ENCODE peak calls at places on chromosomes 12 and 14, in nine cellular contexts. One of them, this sample, is unnamed.
A peak's percentile ranks its signal among the peaks of the same experiment; 100 is the strongest.

GRCh38 chr14:89185919-89186849 is 230.8 kb downstream of the FOXN3 start:
- DNase-seq in stomach: no peak
- DNase-seq in testis: no peak
- DNase-seq in mesenchymal stem cell: peak; percentile 75
- DNase-seq in PC-3: peak; percentile 97
- DNase-seq in ascending aorta: no peak
- DNase-seq in NT2/D1: no peak
- DNase-seq in uterus: peak; percentile 48
- DNase-seq in HCT116: peak; percentile 73
- DNase-seq in this sample: no peak

GRCh38 chr12:92953747-92954146 is 24.7 kb upstream of the EEA1 start:
- DNase-seq in stomach: no peak
- DNase-seq in testis: no peak
- DNase-seq in mesenchymal stem cell: no peak
- DNase-seq in PC-3: no peak
- DNase-seq in ascending aorta: no peak
- DNase-seq in NT2/D1: no peak
- DNase-seq in uterus: no peak
- DNase-seq in HCT116: no peak
- DNase-seq in this sample: no peak

GRCh38 chr12:52826611-52827498 is 7.3 kb downstream of the KRT79 start:
- DNase-seq in stomach: no peak
- DNase-seq in testis: no peak
- DNase-seq in mesenchymal stem cell: no peak
- DNase-seq in PC-3: no peak
- DNase-seq in ascending aorta: no peak
- DNase-seq in NT2/D1: peak; percentile 46
- DNase-seq in uterus: no peak
- DNase-seq in HCT116: no peak
- DNase-seq in this sample: no peak

GRCh38 chr14:23525611-23526010 is 26.0 kb downstream of the ZFHX2 start:
- DNase-seq in stomach: no peak
- DNase-seq in testis: no peak
- DNase-seq in mesenchymal stem cell: no peak
- DNase-seq in PC-3: no peak
- DNase-seq in ascending aorta: no peak
- DNase-seq in NT2/D1: no peak
- DNase-seq in uterus: no peak
- DNase-seq in HCT116: no peak
- DNase-seq in this sample: no peak

GRCh38 chr12:4278582-4278939 is 5.0 kb downstream of the CCND2 start:
- DNase-seq in stomach: no peak
- DNase-seq in testis: peak; percentile 45
- DNase-seq in mesenchymal stem cell: peak; percentile 21
- DNase-seq in PC-3: no peak
- DNase-seq in ascending aorta: no peak
- DNase-seq in NT2/D1: no peak
- DNase-seq in uterus: no peak
- DNase-seq in HCT116: no peak
- DNase-seq in this sample: no peak

GRCh38 chr14:22517117-22517720 is 71.8 kb downstream of the DAD1 start:
- DNase-seq in stomach: no peak
- DNase-seq in testis: no peak
- DNase-seq in mesenchymal stem cell: no peak
- DNase-seq in PC-3: no peak
- DNase-seq in ascending aorta: no peak
- DNase-seq in NT2/D1: no peak
- DNase-seq in uterus: no peak
- DNase-seq in HCT116: no peak
- DNase-seq in this sample: no peak

GRCh38 chr12:51914034-51914923 is 7.0 kb downstream of the ACVRL1 start:
- DNase-seq in stomach: no peak
- DNase-seq in testis: no peak
- DNase-seq in mesenchymal stem cell: no peak
- DNase-seq in PC-3: no peak
- DNase-seq in ascending aorta: no peak
- DNase-seq in NT2/D1: no peak
- DNase-seq in uterus: no peak
- DNase-seq in HCT116: no peak
- DNase-seq in this sample: no peak

GRCh38 chr12:109612975-109613502 is 39.4 kb downstream of the MVK start:
- DNase-seq in stomach: no peak
- DNase-seq in testis: no peak
- DNase-seq in mesenchymal stem cell: peak; percentile 38
- DNase-seq in PC-3: peak; percentile 63
- DNase-seq in ascending aorta: no peak
- DNase-seq in NT2/D1: no peak
- DNase-seq in uterus: no peak
- DNase-seq in HCT116: no peak
- DNase-seq in this sample: no peak

GRCh38 chr12:86710110-86710509 is 453.9 kb upstream of the MGAT4C start:
- DNase-seq in stomach: no peak
- DNase-seq in testis: no peak
- DNase-seq in mesenchymal stem cell: no peak
- DNase-seq in PC-3: no peak
- DNase-seq in ascending aorta: no peak
- DNase-seq in NT2/D1: no peak
- DNase-seq in uterus: no peak
- DNase-seq in HCT116: no peak
- DNase-seq in this sample: no peak

GRCh38 chr12:103169-103981 is 36.8 kb downstream of the IQSEC3 start:
- DNase-seq in stomach: no peak
- DNase-seq in testis: peak; percentile 68
- DNase-seq in mesenchymal stem cell: no peak
- DNase-seq in PC-3: no peak
- DNase-seq in ascending aorta: no peak
- DNase-seq in NT2/D1: no peak
- DNase-seq in uterus: no peak
- DNase-seq in HCT116: peak; percentile 44
- DNase-seq in this sample: no peak

GRCh38 chr12:133063556-133063955 is 17.2 kb upstream of the ZNF140 start:
- DNase-seq in stomach: no peak
- DNase-seq in testis: no peak
- DNase-seq in mesenchymal stem cell: no peak
- DNase-seq in PC-3: no peak
- DNase-seq in ascending aorta: no peak
- DNase-seq in NT2/D1: no peak
- DNase-seq in uterus: no peak
- DNase-seq in HCT116: no peak
- DNase-seq in this sample: no peak

GRCh38 chr12:133061954-133062353 is 18.8 kb upstream of the ZNF140 start:
- DNase-seq in stomach: no peak
- DNase-seq in testis: no peak
- DNase-seq in mesenchymal stem cell: no peak
- DNase-seq in PC-3: no peak
- DNase-seq in ascending aorta: no peak
- DNase-seq in NT2/D1: no peak
- DNase-seq in uterus: no peak
- DNase-seq in HCT116: no peak
- DNase-seq in this sample: no peak

GRCh38 chr12:133057446-133057845 is 20.1 kb downstream of the ZNF84 start:
- DNase-seq in stomach: no peak
- DNase-seq in testis: no peak
- DNase-seq in mesenchymal stem cell: peak; percentile 10
- DNase-seq in PC-3: no peak
- DNase-seq in ascending aorta: no peak
- DNase-seq in NT2/D1: no peak
- DNase-seq in uterus: no peak
- DNase-seq in HCT116: no peak
- DNase-seq in this sample: no peak

GRCh38 chr12:133058203-133059125 is 21.2 kb downstream of the ZNF84 start:
- DNase-seq in stomach: no peak
- DNase-seq in testis: no peak
- DNase-seq in mesenchymal stem cell: peak; percentile 19
- DNase-seq in PC-3: peak; percentile 2
- DNase-seq in ascending aorta: no peak
- DNase-seq in NT2/D1: no peak
- DNase-seq in uterus: no peak
- DNase-seq in HCT116: no peak
- DNase-seq in this sample: no peak
- H3K9me3 ChIP-seq in stomach: peaks cover 100% of the 10 kb centered on the region
- H3K9me3 ChIP-seq in testis: peaks cover 10% of the 10 kb centered on the region
- H3K9me3 ChIP-seq in mesenchymal stem cell: peaks cover 98% of the 10 kb centered on the region
- H3K9me3 ChIP-seq in PC-3: peaks cover 77% of the 10 kb centered on the region
- H3K9me3 ChIP-seq in ascending aorta: peaks cover 100% of the 10 kb centered on the region
- H3K9me3 ChIP-seq in NT2/D1: peaks cover 100% of the 10 kb centered on the region
- H3K9me3 ChIP-seq in uterus: peaks cover 98% of the 10 kb centered on the region
- H3K9me3 ChIP-seq in HCT116: peaks cover 80% of the 10 kb centered on the region
- H3K9me3 ChIP-seq in this sample: peaks cover 27% of the 10 kb centered on the region

GRCh38 chr12:117329756-117330155 is 31.7 kb downstream of the NOS1 start:
- DNase-seq in stomach: no peak
- DNase-seq in testis: no peak
- DNase-seq in mesenchymal stem cell: no peak
- DNase-seq in PC-3: no peak
- DNase-seq in ascending aorta: no peak
- DNase-seq in NT2/D1: no peak
- DNase-seq in uterus: no peak
- DNase-seq in HCT116: no peak
- DNase-seq in this sample: no peak
- H3K9me3 ChIP-seq in stomach: no peaks in the 10 kb centered on the region
- H3K9me3 ChIP-seq in testis: no peaks in the 10 kb centered on the region
- H3K9me3 ChIP-seq in mesenchymal stem cell: no peaks in the 10 kb centered on the region
- H3K9me3 ChIP-seq in PC-3: no peaks in the 10 kb centered on the region
- H3K9me3 ChIP-seq in ascending aorta: no peaks in the 10 kb centered on the region
- H3K9me3 ChIP-seq in NT2/D1: no peaks in the 10 kb centered on the region
- H3K9me3 ChIP-seq in uterus: no peaks in the 10 kb centered on the region
- H3K9me3 ChIP-seq in HCT116: no peaks in the 10 kb centered on the region
- H3K9me3 ChIP-seq in this sample: no peaks in the 10 kb centered on the region

DNA sequence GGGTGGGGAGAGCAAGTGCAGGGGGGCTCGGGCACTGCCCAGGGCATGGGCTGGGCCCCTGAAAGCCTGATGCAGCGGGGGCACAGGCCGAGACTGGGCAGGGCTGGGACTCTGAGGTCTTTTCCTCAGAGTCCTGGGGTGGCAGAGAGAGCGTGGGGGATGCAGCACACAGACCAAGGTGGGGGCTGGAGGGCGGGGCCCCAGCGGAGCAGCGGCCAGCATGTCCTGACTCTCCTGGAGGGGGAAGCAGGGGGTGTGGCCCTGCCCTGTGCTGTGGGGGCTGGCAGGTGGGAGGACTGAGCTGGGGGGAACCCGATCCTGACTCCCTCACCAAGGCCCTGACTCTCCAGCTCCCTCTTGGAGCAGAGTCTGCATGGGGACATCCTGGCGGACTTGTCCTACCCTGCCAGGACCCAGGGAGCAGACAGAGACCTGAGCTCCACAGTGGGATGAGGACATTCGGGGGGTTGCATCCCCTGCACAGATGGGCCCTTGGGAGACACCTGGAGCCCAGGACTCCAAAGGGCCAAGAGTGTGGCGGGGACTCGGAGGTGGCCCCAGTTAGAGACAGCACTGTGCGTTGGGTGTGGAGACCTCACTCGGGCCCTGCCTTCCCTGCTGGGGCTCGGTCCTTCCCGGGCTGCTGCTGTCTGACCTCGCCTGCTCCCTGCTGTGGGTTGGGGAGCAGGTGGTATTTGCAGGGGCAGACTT is 326.1 kb downstream of the TMEM121 start:
- DNase-seq in stomach: no peak
- DNase-seq in testis: peak; percentile 5
- DNase-seq in mesenchymal stem cell: no peak
- DNase-seq in PC-3: no peak
- DNase-seq in ascending aorta: no peak
- DNase-seq in NT2/D1: no peak
- DNase-seq in uterus: peak; percentile 2
- DNase-seq in HCT116: no peak
- DNase-seq in this sample: no peak
- H3K9me3 ChIP-seq in stomach: no peaks in the 10 kb centered on the region
- H3K9me3 ChIP-seq in testis: no peaks in the 10 kb centered on the region
- H3K9me3 ChIP-seq in mesenchymal stem cell: no peaks in the 10 kb centered on the region
- H3K9me3 ChIP-seq in PC-3: no peaks in the 10 kb centered on the region
- H3K9me3 ChIP-seq in ascending aorta: no peaks in the 10 kb centered on the region
- H3K9me3 ChIP-seq in NT2/D1: no peaks in the 10 kb centered on the region
- H3K9me3 ChIP-seq in uterus: peaks cover 3% of the 10 kb centered on the region
- H3K9me3 ChIP-seq in HCT116: no peaks in the 10 kb centered on the region
- H3K9me3 ChIP-seq in this sample: no peaks in the 10 kb centered on the region

GRCh38 chr14:105987563-105987962 is 461.2 kb downstream of the TMEM121 start:
- DNase-seq in stomach: no peak
- DNase-seq in testis: no peak
- DNase-seq in mesenchymal stem cell: no peak
- DNase-seq in PC-3: no peak
- DNase-seq in ascending aorta: no peak
- DNase-seq in NT2/D1: no peak
- DNase-seq in uterus: no peak
- DNase-seq in HCT116: no peak
- DNase-seq in this sample: no peak
- H3K9me3 ChIP-seq in stomach: no peaks in the 10 kb centered on the region
- H3K9me3 ChIP-seq in testis: no peaks in the 10 kb centered on the region
- H3K9me3 ChIP-seq in mesenchymal stem cell: no peaks in the 10 kb centered on the region
- H3K9me3 ChIP-seq in PC-3: no peaks in the 10 kb centered on the region
- H3K9me3 ChIP-seq in ascending aorta: no peaks in the 10 kb centered on the region
- H3K9me3 ChIP-seq in NT2/D1: no peaks in the 10 kb centered on the region
- H3K9me3 ChIP-seq in uterus: no peaks in the 10 kb centered on the region
- H3K9me3 ChIP-seq in HCT116: no peaks in the 10 kb centered on the region
- H3K9me3 ChIP-seq in this sample: no peaks in the 10 kb centered on the region

GRCh38 chr14:31244626-31245025 is 37.0 kb upstream of the HECTD1 start:
- DNase-seq in stomach: no peak
- DNase-seq in testis: no peak
- DNase-seq in mesenchymal stem cell: no peak
- DNase-seq in PC-3: no peak
- DNase-seq in ascending aorta: no peak
- DNase-seq in NT2/D1: no peak
- DNase-seq in uterus: no peak
- DNase-seq in HCT116: no peak
- DNase-seq in this sample: no peak
- H3K9me3 ChIP-seq in stomach: no peaks in the 10 kb centered on the region
- H3K9me3 ChIP-seq in testis: no peaks in the 10 kb centered on the region
- H3K9me3 ChIP-seq in mesenchymal stem cell: no peaks in the 10 kb centered on the region
- H3K9me3 ChIP-seq in PC-3: no peaks in the 10 kb centered on the region
- H3K9me3 ChIP-seq in ascending aorta: no peaks in the 10 kb centered on the region
- H3K9me3 ChIP-seq in NT2/D1: no peaks in the 10 kb centered on the region
- H3K9me3 ChIP-seq in uterus: no peaks in the 10 kb centered on the region
- H3K9me3 ChIP-seq in HCT116: no peaks in the 10 kb centered on the region
- H3K9me3 ChIP-seq in this sample: no peaks in the 10 kb centered on the region

This sample was measured in esophagus squamous epithelium.